ENCODE peak calls at places on chromosomes 12 and 14, in six cellular contexts. N, A, O, B, W and F are unnamed samples.

GRCh38 chr14:68679746-68680467 is 113.0 kb downstream of the ZFP36L1 start:
- DNase-seq in N (no peak), A (no peak), O (no peak), B (no peak), W (no peak), F (no peak)

GRCh38 chr12:76266797-76267196 is 81.4 kb downstream of the BBS10 start:
- DNase-seq in N (no peak), A (peak), O (no peak), B (peak), W (no peak), F (no peak)

GRCh38 chr12:117261267-117261666 is 71.0 kb upstream of the FBXO21 start:
- DNase-seq in N (no peak), A (peak), O (no peak), B (no peak), W (no peak), F (no peak)

GRCh38 chr14:102375126-102375525 is 12.4 kb downstream of the TECPR2 start:
- DNase-seq in N (no peak), A (no peak), O (no peak), B (no peak), W (no peak), F (no peak)

GRCh38 chr12:44774815-44775411 is 101.2 kb downstream of the NELL2 start:
- DNase-seq in N (peak), A (peak), O (no peak), B (no peak), W (peak), F (peak)

GRCh38 chr14:102141797-102142196 is 2.1 kb downstream of the WDR20 start:
- DNase-seq in N (no peak), A (no peak), O (no peak), B (no peak), W (no peak), F (no peak)

GRCh38 chr12:25972783-25973182 is 14.3 kb downstream of the RASSF8 start:
- DNase-seq in N (no peak), A (peak), O (no peak), B (no peak), W (no peak), F (no peak)

GRCh38 chr12:95318071-95318545 is 100.5 kb downstream of the VEZT start:
- DNase-seq in N (no peak), A (no peak), O (no peak), B (peak), W (no peak), F (no peak)

GRCh38 chr12:130394906-130395305 is 57.2 kb downstream of the PIWIL1 start:
- DNase-seq in N (no peak), A (no peak), O (no peak), B (no peak), W (no peak), F (no peak)

GRCh38 chr14:68705741-68706283 is 87.1 kb downstream of the ZFP36L1 start:
- DNase-seq in N (no peak), A (no peak), O (no peak), B (no peak), W (no peak), F (peak)

GRCh38 chr14:93935213-93935612 is 8.1 kb downstream of the FAM181A start:
- DNase-seq in N (no peak), A (no peak), O (no peak), B (no peak), W (no peak), F (no peak)

GRCh38 chr14:74429991-74430390 is 4.0 kb upstream of the SYNDIG1L start:
- DNase-seq in N (no peak), A (no peak), O (no peak), B (no peak), W (no peak), F (no peak)